ENCODE peak calls at places on chromosome 19, in four cellular contexts. M is heart left ventricle, L is heart right ventricle, Y is right cardiac atrium. I is an unnamed sample. For H3K27me3 and H3K4me1, the result is how much of the 10 kb centered on the place peaks cover.

GRCh38 chr19:15393963-15394362 is 14.4 kb upstream of the AKAP8 start:
- DNase-seq in L (no peak), Y (no peak), M (no peak), I (no peak)

GRCh38 chr19:51354742-51355148 is 11.4 kb downstream of the ETFB start:
- DNase-seq in M (no peak), L (no peak), Y (no peak), I (no peak)

GRCh38 chr19:617551-618246 is 15.6 kb downstream of the POLRMT start:
- DNase-seq in L (no peak), M (no peak), Y (no peak), I (no peak)

GRCh38 chr19:53507523-53508442 is 30.2 kb upstream of the ZNF331 start:
- DNase-seq in L (no peak), M (no peak), Y (no peak), I (no peak)

GRCh38 chr19:2113436-2114211 is 16.9 kb downstream of the IZUMO4 start:
- DNase-seq in M (no peak), L (no peak), Y (no peak), I (no peak)

GRCh38 chr19:39679791-39680168 is 24.1 kb downstream of the LGALS16 start:
- DNase-seq in Y (no peak), M (no peak), L (no peak), I (no peak)

GRCh38 chr19:3774621-3775373 is 2.8 kb upstream of the RAX2 start:
- DNase-seq in Y (no peak), M (no peak), L (no peak), I (no peak)

GRCh38 chr19:16106121-16106520 is 5.6 kb upstream of the RAB8A start:
- DNase-seq in M (no peak), Y (no peak), L (no peak), I (no peak)

GRCh38 chr19:50669319-50670101 is 20.3 kb downstream of the C19orf81 start:
- DNase-seq in L (no peak), Y (no peak), M (no peak), I (no peak)

GRCh38 chr19:47280183-47280797 is 5.6 kb downstream of the INAFM1 start:
- DNase-seq in Y (no peak), L (no peak), M (no peak), I (no peak)

GRCh38 chr19:2039959-2040646 is 10.9 kb downstream of the MKNK2 start:
- DNase-seq in Y (no peak), M (no peak), L (peak), I (no peak)

GRCh38 chr19:19661675-19662251 is 1.7 kb downstream of the ATP13A1 start:
- DNase-seq in Y (no peak), L (no peak), M (no peak), I (no peak)

GRCh38 chr19:49222011-49222410 is 64.4 kb downstream of the TRPM4 start:
- DNase-seq in L (no peak), Y (no peak), M (no peak), I (no peak)

GRCh38 chr19:4606921-4607678 is 32.2 kb upstream of the TNFAIP8L1 start:
- DNase-seq in L (peak), M (peak), Y (peak), I (peak)

GRCh38 chr19:52660981-52661380 is 22.8 kb upstream of the ZNF83 start:
- DNase-seq in M (no peak), Y (no peak), L (no peak), I (no peak)

GRCh38 chr19:42816901-42817300 is 51.4 kb upstream of the PSG8 start:
- DNase-seq in M (no peak), L (no peak), Y (no peak), I (no peak)

GRCh38 chr19:15265849-15266248 is 33.6 kb upstream of the EPHX3 start:
- DNase-seq in Y (peak), M (peak), L (peak), I (peak)

GRCh38 chr19:29285878-29286277 is 72.9 kb upstream of the UQCRFS1 start:
- DNase-seq in L (no peak), M (no peak), Y (no peak), I (no peak)

GRCh38 chr19:31436121-31436776 is 87.0 kb upstream of the TSHZ3 start:
- DNase-seq in L (no peak), M (no peak), Y (no peak), I (no peak)

GRCh38 chr19:2578391-2578826 is 102.5 kb downstream of the GADD45B start:
- DNase-seq in M (no peak), L (no peak), Y (no peak), I (peak)

GRCh38 chr19:48475369-48476068 is 6.3 kb downstream of the CYTH2 start:
- DNase-seq in L (no peak), M (no peak), Y (no peak), I (no peak)

GRCh38 chr19:4429266-4430200 is 27.1 kb downstream of the CHAF1A start:
- DNase-seq in L (no peak), Y (no peak), M (no peak), I (no peak)

GRCh38 chr19:1469200-1469935 is 9.6 kb downstream of the C19orf25 start:
- DNase-seq in M (peak), Y (peak), L (no peak), I (no peak)

GRCh38 chr19:11089254-11090013 is at the start of gene LDLR:
- DNase-seq in M (peak), L (peak), Y (peak), I (peak)

GRCh38 chr19:38024991-38025716 is 118.1 kb downstream of the SIPA1L3 start:
- DNase-seq in Y (no peak), L (no peak), M (no peak), I (no peak)

GRCh38 chr19:41564515-41565383 is 11.2 kb upstream of the CEACAM21 start:
- DNase-seq in Y (peak), L (peak), M (no peak), I (no peak)

GRCh38 chr19:1245884-1246816 is 2.2 kb upstream of the MIDN start:
- DNase-seq in Y (peak), M (peak), L (peak), I (peak)

GRCh38 chr19:4635763-4636135 is 3.6 kb upstream of the TNFAIP8L1 start:
- DNase-seq in Y (no peak), L (no peak), M (no peak), I (no peak)

GRCh38 chr19:51681286-51681956 is 11.7 kb upstream of the SPACA6 start:
- DNase-seq in M (no peak), L (no peak), Y (no peak), I (no peak)

DNA sequence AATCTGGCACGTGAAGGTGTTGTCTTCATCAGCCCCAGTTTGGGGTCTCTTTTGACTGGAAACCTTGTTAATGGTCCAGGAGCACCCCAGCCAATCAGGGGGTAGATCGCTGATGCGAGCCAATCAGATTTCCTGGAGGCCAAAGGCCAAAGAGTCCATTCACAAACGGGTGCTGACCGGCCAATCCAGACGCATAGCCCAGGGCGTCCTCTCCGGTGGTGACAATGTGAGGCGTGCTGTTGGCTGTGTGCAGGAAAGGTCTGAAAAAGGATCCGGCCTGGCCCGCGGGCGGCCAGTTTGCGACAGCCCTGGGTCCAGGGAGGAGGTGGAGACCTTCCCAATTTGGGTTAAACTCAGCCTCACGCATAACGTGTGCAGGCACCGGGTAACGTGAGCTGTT is 3.1 kb downstream of the MAST3 start:
- DNase-seq in Y (no peak), L (no peak), M (no peak), I (no peak)
- H3K27me3 ChIP-seq in Y (under half), L (under half), M (under half), I (half or more)

GRCh38 chr19:44848036-44848804 is 2.1 kb downstream of the NECTIN2 start:
- DNase-seq in M (peak), Y (peak), L (peak), I (no peak)
- H3K27ac ChIP-seq in M (peak), Y (peak), L (peak), I (peak)

GRCh38 chr19:35461050-35461449 is 13.0 kb downstream of the FFAR2 start:
- DNase-seq in L (no peak), M (no peak), Y (no peak), I (no peak)

GRCh38 chr19:35460608-35461007 is 12.6 kb downstream of the FFAR2 start:
- DNase-seq in L (no peak), M (no peak), Y (no peak), I (no peak)

GRCh38 chr19:35458821-35459391 is 10.8 kb downstream of the FFAR2 start:
- DNase-seq in L (no peak), M (no peak), Y (no peak), I (no peak)

GRCh38 chr19:35459414-35460082 is 11.5 kb downstream of the FFAR2 start:
- DNase-seq in L (peak), Y (peak), M (peak), I (peak)

DNA sequence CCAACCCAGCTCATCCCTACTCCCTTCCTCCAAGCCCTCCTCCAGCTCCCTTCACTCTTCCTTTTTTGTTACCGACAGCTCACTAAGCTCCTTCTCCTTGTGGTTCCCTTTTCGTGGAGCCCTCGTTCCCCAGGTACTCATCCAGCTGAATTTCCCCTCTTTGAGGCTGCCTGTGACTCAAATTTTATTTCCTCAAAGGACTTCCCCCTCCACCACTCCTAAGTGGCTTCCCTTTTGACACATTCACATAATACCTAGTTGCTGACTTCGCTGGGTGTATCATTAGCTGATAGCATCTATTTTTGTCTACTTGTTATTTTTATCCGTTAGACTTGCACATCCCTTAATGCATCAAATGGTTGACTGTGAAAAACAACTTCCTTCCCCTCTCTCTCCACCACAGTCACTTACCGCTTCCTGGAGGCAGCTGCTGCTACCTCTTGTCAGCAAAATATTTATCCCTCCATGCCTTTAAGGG is 14.5 kb downstream of the FFAR2 start:
- DNase-seq in Y (no peak), M (no peak), L (no peak), I (no peak)
- H3K4me1 ChIP-seq in Y (under half), M (under half), L (under half), I (under half)

GRCh38 chr19:46159893-46160775 is 12.1 kb downstream of the IGFL2 start:
- DNase-seq in M (no peak), Y (no peak), L (no peak), I (no peak)
- H3K27me3 ChIP-seq in M (under half), Y (under half), L (under half), I (half or more)

GRCh38 chr19:14167013-14167593 is 30.7 kb upstream of the ASF1B start:
- DNase-seq in M (no peak), L (no peak), Y (no peak), I (no peak)
- H3K27ac ChIP-seq in M (peak), L (peak), Y (no peak), I (peak)

I was measured in left ventricle myocardium inferior.